ENCODE peak calls at places on chromosomes 5 and 9, in seven cellular contexts. Z is PC-3, I is neural progenitor cell, P is tibial artery, S is aorta, X is A549, C is astrocyte. Q is an unnamed sample. For H3K4me1, the result is how much of the 10 kb centered on the place peaks cover.

GRCh38 chr5:143304836-143305475 is 98.5 kb downstream of the NR3C1 start:
- DNase-seq in P (no peak), S (no peak), I (no peak), Z (no peak), X (no peak), C (peak), Q (no peak)

GRCh38 chr5:160539431-160539830 is 117.8 kb downstream of the PTTG1 start:
- DNase-seq in X (no peak), I (no peak), C (peak), Z (peak), P (no peak), S (no peak), Q (no peak)

GRCh38 chr5:151470440-151470839 is 23.0 kb downstream of the SLC36A1 start:
- DNase-seq in I (no peak), P (no peak), X (no peak), S (no peak), C (no peak), Z (no peak), Q (no peak)

GRCh38 chr5:78691073-78691960 is 42.7 kb upstream of the LHFPL2 start:
- DNase-seq in P (no peak), I (no peak), S (no peak), Z (no peak), C (no peak), X (no peak), Q (no peak)

GRCh38 chr5:154285661-154286408 is 95.3 kb downstream of the GALNT10 start:
- DNase-seq in P (no peak), I (peak), X (peak), C (peak), S (no peak), Z (peak), Q (no peak)

GRCh38 chr5:43663916-43664315 is 60.9 kb downstream of the NNT start:
- DNase-seq in C (no peak), S (no peak), Z (no peak), I (no peak), P (no peak), X (no peak), Q (no peak)

GRCh38 chr5:158351485-158352140 is 492.7 kb upstream of the CLINT1 start:
- DNase-seq in C (no peak), Z (no peak), X (no peak), I (no peak), P (no peak), S (no peak), Q (no peak)

GRCh38 chr9:93302586-93303257 is 118.8 kb downstream of the WNK2 start:
- DNase-seq in X (peak), I (peak), S (peak), C (peak), Z (peak), P (peak), Q (peak)

GRCh38 chr5:3896098-3896497 is 300.5 kb downstream of the IRX1 start:
- DNase-seq in C (no peak), I (no peak), Z (no peak), S (no peak), P (no peak), X (no peak), Q (no peak)

GRCh38 chr9:32427111-32427873 is 42.8 kb downstream of the ACO1 start:
- DNase-seq in S (no peak), X (no peak), I (no peak), Z (peak), C (peak), P (no peak), Q (no peak)

GRCh38 chr5:122263352-122264030 is 48.5 kb upstream of the SNCAIP start:
- DNase-seq in I (no peak), Z (peak), S (no peak), P (no peak), X (no peak), C (peak), Q (no peak)

GRCh38 chr5:95284512-95285405 is at the start of gene MCTP1:
- DNase-seq in P (no peak), Z (peak), X (peak), S (peak), C (peak), I (peak), Q (no peak)

GRCh38 chr5:136766456-136766855 is 401.1 kb upstream of the TRPC7 start:
- DNase-seq in C (no peak), X (peak), Z (peak), S (no peak), P (no peak), I (no peak), Q (no peak)

GRCh38 chr5:163696270-163696887 is 191.0 kb downstream of the MAT2B start:
- DNase-seq in S (no peak), C (peak), Z (peak), I (peak), X (peak), P (no peak), Q (peak)

GRCh38 chr5:172837640-172838039 is 3.6 kb downstream of the ERGIC1 start:
- DNase-seq in P (no peak), C (no peak), Z (peak), I (no peak), X (no peak), S (peak), Q (no peak)

GRCh38 chr5:133371371-133372155 is 240.8 kb downstream of the FSTL4 start:
- DNase-seq in Z (peak), I (no peak), X (peak), P (peak), S (no peak), C (no peak), Q (no peak)

GRCh38 chr9:127122176-127123151 is at the start of gene ANGPTL2:
- DNase-seq in P (peak), X (no peak), C (peak), I (peak), Z (peak), S (peak), Q (peak)

GRCh38 chr5:14041528-14042184 is 97.2 kb upstream of the DNAH5 start:
- DNase-seq in X (no peak), P (no peak), Z (no peak), C (no peak), S (no peak), I (no peak), Q (no peak)

GRCh38 chr5:17860660-17861315 is 226.5 kb downstream of the TAF11L14 start:
- DNase-seq in C (no peak), Z (peak), S (no peak), X (peak), P (no peak), I (no peak), Q (no peak)

GRCh38 chr5:142671801-142672200 is 14.1 kb downstream of the FGF1 start:
- DNase-seq in X (no peak), I (no peak), S (no peak), P (no peak), C (peak), Z (peak), Q (no peak)

GRCh38 chr9:109311281-109311680 is 9.6 kb downstream of the EPB41L4B start:
- DNase-seq in S (no peak), C (no peak), X (no peak), I (no peak), P (no peak), Z (no peak), Q (no peak)

GRCh38 chr5:15834596-15835245 is 334.7 kb downstream of the FBXL7 start:
- DNase-seq in S (no peak), C (peak), Z (peak), X (peak), P (no peak), I (no peak), Q (no peak)

GRCh38 chr9:92911496-92912475 is 33.9 kb upstream of the ZNF484 start:
- DNase-seq in I (peak), P (no peak), Z (peak), X (peak), S (peak), C (no peak), Q (no peak)

GRCh38 chr5:180097926-180098325 is 26.4 kb upstream of the RNF130 start:
- DNase-seq in P (no peak), S (no peak), Z (no peak), X (no peak), I (no peak), C (no peak), Q (no peak)

GRCh38 chr5:173984218-173984617 is 4.8 kb upstream of the C5orf47 start:
- DNase-seq in X (peak), Z (peak), I (peak), S (no peak), C (no peak), P (no peak), Q (no peak)

GRCh38 chr5:109989161-109989560 is 299.4 kb downstream of the MAN2A1 start:
- DNase-seq in Z (no peak), S (no peak), P (no peak), C (no peak), I (no peak), X (no peak), Q (no peak)

GRCh38 chr9:86079421-86080111 is 19.8 kb downstream of the GOLM1 start:
- DNase-seq in Z (peak), I (no peak), S (no peak), P (no peak), C (peak), X (peak), Q (no peak)

GRCh38 chr5:343461-344401 is 22.2 kb downstream of the AHRR start:
- DNase-seq in C (peak), Z (peak), X (peak), P (no peak), I (peak), S (no peak), Q (no peak)

GRCh38 chr9:89835676-89836075 is 230.9 kb downstream of the GADD45G start:
- DNase-seq in I (no peak), X (no peak), S (no peak), Z (no peak), P (no peak), C (no peak), Q (no peak)

GRCh38 chr5:109829331-109829730 is 139.6 kb downstream of the MAN2A1 start:
- DNase-seq in I (no peak), C (peak), X (no peak), Z (no peak), P (no peak), S (no peak), Q (no peak)

GRCh38 chr5:171388816-171389168 is 1.1 kb downstream of the NPM1 start:
- DNase-seq in Z (no peak), S (no peak), I (peak), C (no peak), X (no peak), P (no peak), Q (no peak)

GRCh38 chr5:2335156-2335555 is 416.3 kb downstream of the IRX2 start:
- DNase-seq in C (no peak), P (no peak), S (no peak), I (peak), Z (no peak), X (no peak), Q (no peak)

GRCh38 chr5:82183828-82184227 is 94.3 kb downstream of the RPS23 start:
- DNase-seq in X (no peak), P (no peak), I (no peak), C (peak), S (no peak), Z (peak), Q (no peak)

GRCh38 chr5:34924462-34924765 is 4.9 kb upstream of the DNAJC21 start:
- DNase-seq in P (no peak), S (no peak), I (no peak), Z (peak), X (no peak), C (no peak), Q (no peak)
- H3K4me1 ChIP-seq in P (under half), S (under half), I (under half), Z (under half), X (under half), C (under half), Q (under half)

GRCh38 chr9:79812099-79812498 is 240.3 kb downstream of the TLE4 start:
- DNase-seq in C (peak), I (no peak), S (no peak), X (no peak), Z (peak), P (no peak), Q (no peak)

GRCh38 chr9:79812507-79813261 is 240.9 kb downstream of the TLE4 start:
- DNase-seq in X (no peak), I (no peak), S (no peak), Z (no peak), P (no peak), C (peak), Q (no peak)

GRCh38 chr9:79809477-79809876 is 237.7 kb downstream of the TLE4 start:
- DNase-seq in S (no peak), C (no peak), I (no peak), X (no peak), Z (no peak), P (no peak), Q (no peak)

GRCh38 chr9:79807966-79808365 is 236.2 kb downstream of the TLE4 start:
- DNase-seq in Z (no peak), S (no peak), I (no peak), P (no peak), X (no peak), C (peak), Q (no peak)

GRCh38 chr9:79809931-79810330 is 238.2 kb downstream of the TLE4 start:
- DNase-seq in C (peak), P (no peak), S (no peak), I (no peak), X (no peak), Z (peak), Q (no peak)
- H3K4me3 ChIP-seq in C (no peak), P (no peak), S (no peak), I (no peak), X (no peak), Z (peak), Q (no peak)

DNA sequence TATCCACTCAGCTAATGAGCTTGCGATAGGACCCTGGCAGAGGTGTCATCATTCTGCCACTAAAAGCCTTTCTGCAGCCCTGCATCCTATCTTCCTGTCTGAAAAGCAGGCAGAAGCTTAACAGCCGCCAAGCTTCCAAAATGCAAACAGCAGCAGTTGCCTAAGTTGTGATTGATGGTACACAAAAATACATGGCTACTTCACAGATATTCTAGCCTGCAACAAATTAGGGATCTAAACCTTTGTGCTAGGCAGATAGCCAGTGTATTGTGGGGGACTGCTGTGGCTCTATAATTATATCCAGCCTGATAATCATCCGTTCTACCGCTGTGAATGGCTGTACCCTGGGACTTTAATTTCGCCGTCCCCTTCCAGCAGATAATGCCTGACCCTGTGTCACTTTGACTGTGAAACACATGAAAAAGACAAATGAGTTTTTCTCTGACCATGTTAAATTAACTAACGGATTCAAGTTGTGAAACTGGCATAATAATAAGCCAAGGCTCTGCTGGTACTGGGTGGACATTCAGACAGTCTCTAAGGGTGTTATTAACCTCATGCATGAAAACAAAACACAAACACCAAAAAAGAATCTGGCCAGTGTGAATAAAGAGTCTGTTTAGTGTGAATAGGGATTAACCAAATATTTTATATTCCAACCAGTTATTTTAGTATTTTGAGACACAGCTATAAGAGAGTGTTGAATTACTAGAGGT is 45.9 kb downstream of the SEMA6A start:
- DNase-seq in X (no peak), I (peak), Z (no peak), C (no peak), S (no peak), P (no peak), Q (no peak)
- H3K4me1 ChIP-seq in X (under half), I (half or more), Z (under half), C (under half), S (under half), P (under half), Q (under half)

GRCh38 chr9:137457406-137458193 is 1.5 kb downstream of the NSMF start:
- DNase-seq in C (no peak), X (no peak), I (no peak), S (peak), Z (no peak), P (peak), Q (no peak)
- H3K4me3 ChIP-seq in C (peak), X (peak), I (peak), S (peak), Z (peak), P (peak), Q (no peak)

GRCh38 chr9:113620016-113620376 is 156.5 kb downstream of the RGS3 start:
- DNase-seq in C (no peak), P (peak), Z (no peak), X (no peak), S (no peak), I (no peak), Q (no peak)
- H3K4me1 ChIP-seq in C (half or more), P (half or more), Z (under half), X (under half), S (under half), I (under half), Q (half or more)

GRCh38 chr9:14311940-14312572 is 1.9 kb downstream of the NFIB start:
- DNase-seq in C (no peak), S (no peak), P (no peak), X (no peak), I (no peak), Z (peak), Q (no peak)
- H3K4me3 ChIP-seq in C (peak), S (peak), P (peak), X (peak), I (no peak), Z (peak), Q (peak)

GRCh38 chr9:105004466-105005090 is 76.6 kb upstream of the ABCA1 start:
- DNase-seq in S (no peak), P (no peak), C (no peak), X (no peak), I (no peak), Z (no peak), Q (no peak)
- H3K4me1 ChIP-seq in S (under half), P (under half), C (under half), X (under half), I (under half), Z (under half), Q (under half)